ENCODE peak calls at places on chromosomes 12 and 14, in ten cellular contexts. One of them, this sample, is unnamed. For H3K4me1, the result is how much of the 10 kb centered on the place peaks cover.

GRCh38 chr12:97535582-97535981 is 73.0 kb downstream of the RMST start:
- DNase-seq in body of pancreas: no peak
- DNase-seq in tibial nerve: no peak
- DNase-seq in sigmoid colon: no peak
- DNase-seq in ovary: no peak
- DNase-seq in HCT116: no peak
- DNase-seq in prostate gland: no peak
- DNase-seq in IMR-90: no peak
- DNase-seq in suprapubic skin: no peak
- DNase-seq in adrenal gland: no peak
- DNase-seq in this sample: no peak

GRCh38 chr12:109863961-109864712 is 16.2 kb downstream of the GLTP start:
- DNase-seq in HCT116: no peak
- DNase-seq in IMR-90: peak
- DNase-seq in tibial nerve: no peak
- DNase-seq in body of pancreas: peak
- DNase-seq in ovary: no peak
- DNase-seq in adrenal gland: peak
- DNase-seq in suprapubic skin: no peak
- DNase-seq in prostate gland: peak
- DNase-seq in sigmoid colon: no peak
- DNase-seq in this sample: no peak

GRCh38 chr14:56145181-56145580 is 27.0 kb downstream of the PELI2 start:
- DNase-seq in ovary: no peak
- DNase-seq in prostate gland: no peak
- DNase-seq in IMR-90: no peak
- DNase-seq in sigmoid colon: no peak
- DNase-seq in HCT116: no peak
- DNase-seq in suprapubic skin: no peak
- DNase-seq in body of pancreas: no peak
- DNase-seq in tibial nerve: no peak
- DNase-seq in adrenal gland: no peak
- DNase-seq in this sample: no peak

GRCh38 chr14:70722418-70722817 is 80.7 kb downstream of the TTC9 start:
- DNase-seq in adrenal gland: no peak
- DNase-seq in ovary: no peak
- DNase-seq in HCT116: no peak
- DNase-seq in sigmoid colon: no peak
- DNase-seq in IMR-90: no peak
- DNase-seq in body of pancreas: no peak
- DNase-seq in tibial nerve: no peak
- DNase-seq in prostate gland: no peak
- DNase-seq in suprapubic skin: no peak
- DNase-seq in this sample: no peak

GRCh38 chr14:102591372-102591943 is 991 bp upstream of the RCOR1 start:
- DNase-seq in ovary: peak
- DNase-seq in adrenal gland: peak
- DNase-seq in tibial nerve: peak
- DNase-seq in body of pancreas: peak
- DNase-seq in prostate gland: peak
- DNase-seq in HCT116: no peak
- DNase-seq in IMR-90: peak
- DNase-seq in suprapubic skin: peak
- DNase-seq in sigmoid colon: peak
- DNase-seq in this sample: no peak

GRCh38 chr14:25537846-25538455 is 488.0 kb upstream of the STXBP6 start:
- DNase-seq in prostate gland: peak
- DNase-seq in adrenal gland: peak
- DNase-seq in body of pancreas: peak
- DNase-seq in suprapubic skin: no peak
- DNase-seq in sigmoid colon: no peak
- DNase-seq in ovary: no peak
- DNase-seq in IMR-90: no peak
- DNase-seq in tibial nerve: no peak
- DNase-seq in HCT116: no peak
- DNase-seq in this sample: no peak

GRCh38 chr12:131013118-131013517 is 59.4 kb downstream of the ADGRD1 start:
- DNase-seq in tibial nerve: no peak
- DNase-seq in ovary: no peak
- DNase-seq in HCT116: no peak
- DNase-seq in sigmoid colon: no peak
- DNase-seq in suprapubic skin: no peak
- DNase-seq in adrenal gland: no peak
- DNase-seq in IMR-90: no peak
- DNase-seq in body of pancreas: no peak
- DNase-seq in prostate gland: no peak
- DNase-seq in this sample: no peak

GRCh38 chr14:95318870-95319311 is 817 bp downstream of the CLMN start:
- DNase-seq in sigmoid colon: no peak
- DNase-seq in suprapubic skin: no peak
- DNase-seq in HCT116: no peak
- DNase-seq in tibial nerve: no peak
- DNase-seq in ovary: peak
- DNase-seq in IMR-90: no peak
- DNase-seq in adrenal gland: no peak
- DNase-seq in prostate gland: no peak
- DNase-seq in body of pancreas: no peak
- DNase-seq in this sample: no peak

DNA sequence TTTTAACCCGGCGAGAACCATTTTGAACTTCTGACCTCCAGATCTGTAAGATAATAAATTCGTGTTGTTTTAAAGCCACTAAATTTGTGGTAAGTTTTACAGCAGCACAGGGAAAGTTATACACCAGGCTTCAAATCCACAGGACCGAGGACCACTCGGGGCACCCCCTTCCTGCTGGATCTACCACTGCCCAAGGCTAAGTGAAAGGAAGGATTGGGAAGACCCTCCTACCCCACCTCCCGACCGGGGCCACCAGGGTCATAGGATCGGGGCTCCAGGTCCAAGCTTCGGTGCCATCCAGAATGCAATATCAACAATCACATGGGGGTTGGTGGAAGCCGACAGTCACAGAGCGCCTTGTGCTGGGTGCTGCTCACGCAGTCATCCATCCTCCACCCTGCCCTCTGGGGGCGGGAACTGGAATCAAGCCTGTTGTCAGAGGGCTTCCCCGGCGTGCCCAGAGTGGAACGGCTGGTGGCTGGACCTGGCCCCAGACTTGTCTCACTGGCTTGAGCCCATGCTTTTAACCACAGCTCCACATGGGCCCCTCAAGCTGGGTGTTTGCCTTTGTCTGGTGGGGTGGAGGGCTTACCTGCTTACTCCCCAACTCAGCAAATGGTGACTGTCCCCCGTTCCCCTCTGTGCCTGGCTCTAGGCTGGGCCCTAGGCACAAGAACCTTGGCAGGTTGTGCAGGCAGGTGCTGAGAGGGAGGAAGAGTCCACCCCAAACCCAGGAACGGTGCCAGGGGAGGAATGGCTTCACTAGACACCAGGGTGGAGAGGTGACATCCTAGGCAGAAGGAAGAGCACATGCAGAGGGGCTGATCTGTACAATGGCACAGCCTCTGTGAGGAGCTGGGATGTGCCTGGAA is 180.3 kb upstream of the RTL1 start:
- DNase-seq in adrenal gland: no peak
- DNase-seq in prostate gland: no peak
- DNase-seq in tibial nerve: no peak
- DNase-seq in suprapubic skin: peak
- DNase-seq in IMR-90: no peak
- DNase-seq in ovary: no peak
- DNase-seq in HCT116: peak
- DNase-seq in body of pancreas: no peak
- DNase-seq in sigmoid colon: no peak
- DNase-seq in this sample: no peak
- TF ChIP-seq CTCF in adrenal gland: no peak
- TF ChIP-seq CTCF in prostate gland: no peak
- TF ChIP-seq CTCF in tibial nerve: no peak
- TF ChIP-seq CTCF in suprapubic skin: no peak
- TF ChIP-seq CTCF in IMR-90: peak
- TF ChIP-seq CTCF in ovary: no peak
- TF ChIP-seq CTCF in HCT116: peak
- TF ChIP-seq CTCF in body of pancreas: no peak
- TF ChIP-seq CTCF in sigmoid colon: no peak
- TF ChIP-seq CTCF in this sample: no peak

GRCh38 chr12:31658743-31659086 is 773 bp upstream of the ETFBKMT start:
- DNase-seq in ovary: no peak
- DNase-seq in body of pancreas: no peak
- DNase-seq in HCT116: no peak
- DNase-seq in sigmoid colon: no peak
- DNase-seq in IMR-90: no peak
- DNase-seq in prostate gland: no peak
- DNase-seq in suprapubic skin: no peak
- DNase-seq in tibial nerve: no peak
- DNase-seq in adrenal gland: no peak
- DNase-seq in this sample: no peak

GRCh38 chr12:31655792-31656191 is 3.7 kb upstream of the ETFBKMT start:
- DNase-seq in HCT116: no peak
- DNase-seq in prostate gland: no peak
- DNase-seq in tibial nerve: no peak
- DNase-seq in body of pancreas: no peak
- DNase-seq in IMR-90: no peak
- DNase-seq in sigmoid colon: no peak
- DNase-seq in adrenal gland: no peak
- DNase-seq in ovary: no peak
- DNase-seq in suprapubic skin: no peak
- DNase-seq in this sample: no peak

GRCh38 chr12:31655208-31655607 is 4.3 kb upstream of the ETFBKMT start:
- DNase-seq in sigmoid colon: no peak
- DNase-seq in tibial nerve: no peak
- DNase-seq in adrenal gland: no peak
- DNase-seq in IMR-90: no peak
- DNase-seq in prostate gland: no peak
- DNase-seq in body of pancreas: no peak
- DNase-seq in ovary: no peak
- DNase-seq in suprapubic skin: no peak
- DNase-seq in HCT116: no peak
- DNase-seq in this sample: no peak

GRCh38 chr12:31662176-31662849 is 2.8 kb downstream of the ETFBKMT start:
- DNase-seq in suprapubic skin: no peak
- DNase-seq in tibial nerve: no peak
- DNase-seq in ovary: no peak
- DNase-seq in IMR-90: no peak
- DNase-seq in adrenal gland: no peak
- DNase-seq in sigmoid colon: no peak
- DNase-seq in prostate gland: no peak
- DNase-seq in HCT116: no peak
- DNase-seq in body of pancreas: no peak
- DNase-seq in this sample: no peak

DNA sequence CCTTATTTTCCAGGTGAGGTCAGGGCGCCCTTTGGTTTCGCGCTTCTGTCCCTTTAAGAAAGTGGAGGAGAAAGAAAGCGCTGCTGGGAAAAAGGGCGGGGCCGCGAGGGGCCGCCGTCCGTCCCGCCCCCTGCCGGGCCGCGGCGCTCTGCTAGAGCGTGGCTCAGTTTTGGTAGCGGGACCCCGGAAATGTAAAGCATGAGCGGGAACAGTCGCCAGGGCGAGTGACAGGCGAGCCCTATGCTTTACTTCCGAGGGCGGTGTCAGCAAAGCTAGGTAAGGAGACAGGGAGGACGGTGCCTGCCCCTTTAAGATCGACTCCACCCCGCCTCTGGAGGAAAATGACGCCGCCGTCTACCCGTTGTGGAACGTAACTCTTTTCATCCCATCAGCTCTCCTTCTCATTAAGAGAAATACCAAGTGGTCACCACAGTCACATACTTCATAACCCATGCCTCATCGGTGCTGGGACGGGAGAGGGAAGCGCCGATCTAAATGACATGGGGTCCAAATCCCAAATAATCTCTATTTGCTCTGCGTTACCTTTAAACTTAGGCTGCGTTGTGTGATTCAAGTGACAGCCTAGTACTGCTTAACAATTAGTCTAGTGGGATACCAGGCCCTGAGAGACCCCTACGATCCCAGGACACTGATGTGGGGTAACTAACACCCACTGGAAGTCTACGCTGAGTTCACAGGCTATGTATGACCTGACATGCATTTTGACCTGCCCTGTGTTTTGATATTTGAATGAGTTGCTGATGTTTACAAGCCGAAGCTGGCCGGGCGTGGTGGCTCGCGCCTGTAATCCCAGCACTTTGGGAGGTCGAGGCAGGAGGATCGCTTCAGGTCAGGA is at the start of gene ETFBKMT:
- DNase-seq in IMR-90: peak
- DNase-seq in prostate gland: peak
- DNase-seq in suprapubic skin: peak
- DNase-seq in adrenal gland: peak
- DNase-seq in body of pancreas: peak
- DNase-seq in ovary: peak
- DNase-seq in sigmoid colon: peak
- DNase-seq in HCT116: peak
- DNase-seq in tibial nerve: peak
- DNase-seq in this sample: peak
- TF ChIP-seq POLR2A in IMR-90: peak
- TF ChIP-seq POLR2A in prostate gland: peak
- TF ChIP-seq POLR2A in suprapubic skin: no peak
- TF ChIP-seq POLR2A in adrenal gland: peak
- TF ChIP-seq POLR2A in body of pancreas: peak
- TF ChIP-seq POLR2A in ovary: peak
- TF ChIP-seq POLR2A in sigmoid colon: no peak
- TF ChIP-seq POLR2A in HCT116: peak
- TF ChIP-seq POLR2A in tibial nerve: no peak
- TF ChIP-seq POLR2A in this sample: peak

DNA sequence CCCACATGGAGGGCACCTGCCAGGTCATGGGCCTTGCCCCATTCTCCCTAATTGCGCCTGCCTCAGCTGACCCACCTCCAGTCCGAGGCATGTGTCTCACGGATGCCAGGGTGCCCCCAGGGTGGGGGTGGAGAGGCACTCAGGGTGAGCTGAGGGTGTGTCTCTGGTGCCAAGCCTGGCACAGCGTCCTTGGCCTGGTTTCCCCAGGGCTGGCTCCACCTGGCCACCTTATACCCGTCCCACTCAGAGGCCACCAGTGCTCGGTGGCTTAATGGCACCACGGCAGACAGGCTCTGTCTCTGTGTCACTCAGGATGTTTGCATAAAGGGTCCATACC is 33.6 kb upstream of the TDRD9 start:
- DNase-seq in tibial nerve: no peak
- DNase-seq in adrenal gland: no peak
- DNase-seq in sigmoid colon: no peak
- DNase-seq in body of pancreas: no peak
- DNase-seq in ovary: no peak
- DNase-seq in prostate gland: no peak
- DNase-seq in HCT116: no peak
- DNase-seq in suprapubic skin: no peak
- DNase-seq in IMR-90: no peak
- DNase-seq in this sample: no peak
- H3K4me1 ChIP-seq in tibial nerve: under half
- H3K4me1 ChIP-seq in adrenal gland: under half
- H3K4me1 ChIP-seq in sigmoid colon: under half
- H3K4me1 ChIP-seq in body of pancreas: half or more
- H3K4me1 ChIP-seq in ovary: under half
- H3K4me1 ChIP-seq in prostate gland: under half
- H3K4me1 ChIP-seq in HCT116: under half
- H3K4me1 ChIP-seq in suprapubic skin: under half
- H3K4me1 ChIP-seq in IMR-90: under half
- H3K4me1 ChIP-seq in this sample: under half

GRCh38 chr12:45353944-45354343 is 138.0 kb downstream of the ANO6 start:
- DNase-seq in sigmoid colon: no peak
- DNase-seq in body of pancreas: no peak
- DNase-seq in ovary: no peak
- DNase-seq in tibial nerve: no peak
- DNase-seq in adrenal gland: no peak
- DNase-seq in IMR-90: no peak
- DNase-seq in suprapubic skin: no peak
- DNase-seq in prostate gland: no peak
- DNase-seq in HCT116: no peak
- DNase-seq in this sample: no peak

GRCh38 chr12:45354399-45354798 is 138.5 kb downstream of the ANO6 start:
- DNase-seq in suprapubic skin: no peak
- DNase-seq in body of pancreas: no peak
- DNase-seq in HCT116: no peak
- DNase-seq in prostate gland: no peak
- DNase-seq in ovary: no peak
- DNase-seq in tibial nerve: no peak
- DNase-seq in sigmoid colon: no peak
- DNase-seq in IMR-90: no peak
- DNase-seq in adrenal gland: no peak
- DNase-seq in this sample: no peak

GRCh38 chr12:45355750-45356149 is 139.9 kb downstream of the ANO6 start:
- DNase-seq in sigmoid colon: no peak
- DNase-seq in HCT116: no peak
- DNase-seq in ovary: no peak
- DNase-seq in tibial nerve: no peak
- DNase-seq in IMR-90: peak
- DNase-seq in suprapubic skin: no peak
- DNase-seq in adrenal gland: no peak
- DNase-seq in prostate gland: no peak
- DNase-seq in body of pancreas: no peak
- DNase-seq in this sample: no peak

GRCh38 chr12:45357547-45358417 is 141.9 kb downstream of the ANO6 start:
- DNase-seq in ovary: peak
- DNase-seq in tibial nerve: no peak
- DNase-seq in adrenal gland: peak
- DNase-seq in IMR-90: no peak
- DNase-seq in HCT116: no peak
- DNase-seq in suprapubic skin: no peak
- DNase-seq in body of pancreas: peak
- DNase-seq in prostate gland: no peak
- DNase-seq in sigmoid colon: no peak
- DNase-seq in this sample: no peak

GRCh38 chr12:45356822-45357546 is 141.1 kb downstream of the ANO6 start:
- DNase-seq in adrenal gland: no peak
- DNase-seq in body of pancreas: no peak
- DNase-seq in IMR-90: no peak
- DNase-seq in ovary: no peak
- DNase-seq in prostate gland: no peak
- DNase-seq in HCT116: no peak
- DNase-seq in sigmoid colon: no peak
- DNase-seq in suprapubic skin: no peak
- DNase-seq in tibial nerve: no peak
- DNase-seq in this sample: no peak
- TF ChIP-seq CTCF in adrenal gland: no peak
- TF ChIP-seq CTCF in body of pancreas: no peak
- TF ChIP-seq CTCF in IMR-90: no peak
- TF ChIP-seq CTCF in ovary: no peak
- TF ChIP-seq CTCF in prostate gland: no peak
- TF ChIP-seq CTCF in HCT116: no peak
- TF ChIP-seq CTCF in sigmoid colon: no peak
- TF ChIP-seq CTCF in suprapubic skin: no peak
- TF ChIP-seq CTCF in tibial nerve: no peak
- TF ChIP-seq CTCF in this sample: no peak